ENCODE peak calls at places on chromosomes 13 and 19, in seven cellular contexts. F, I, Q, Z, J, N and L are unnamed samples.

GRCh38 chr13:95676100-95676774 is 702 bp upstream of the DNAJC3 start:
- DNase-seq in F (peak; percentile 24), I (peak; percentile 64), Q (no peak), Z (no peak), J (peak; percentile 34), N (peak; percentile 33), L (no peak)

GRCh38 chr13:32538234-32538620 is 368 bp downstream of the N4BP2L2 start:
- DNase-seq in F (no peak), I (peak; percentile 56), Q (no peak), Z (no peak), J (no peak), N (no peak), L (peak; percentile 61)

GRCh38 chr13:50421457-50422130 is 406.4 kb downstream of the KCNRG start:
- DNase-seq in F (no peak), I (no peak), Q (no peak), Z (no peak), J (no peak), N (no peak), L (no peak)

GRCh38 chr13:94416454-94417080 is 62.9 kb downstream of the DCT start:
- DNase-seq in F (peak; percentile 71), I (no peak), Q (peak; percentile 87), Z (no peak), J (peak; percentile 32), N (no peak), L (peak; percentile 21)

GRCh38 chr13:76745246-76746200 is 140.7 kb downstream of the KCTD12 start:
- DNase-seq in F (no peak), I (no peak), Q (no peak), Z (no peak), J (no peak), N (no peak), L (no peak)

GRCh38 chr19:41792513-41793413 is 3.6 kb upstream of the CEACAM3 start:
- DNase-seq in F (peak; percentile 79), I (peak; percentile 83), Q (peak; percentile 85), Z (no peak), J (peak; percentile 81), N (peak; percentile 61), L (no peak)

GRCh38 chr13:24614306-24615080 is 65.7 kb upstream of the ATP12A start:
- DNase-seq in F (no peak), I (no peak), Q (peak; percentile 19), Z (peak; percentile 46), J (no peak), N (no peak), L (no peak)

GRCh38 chr13:21478881-21479808 is 20.0 kb upstream of the ZDHHC20 start:
- DNase-seq in F (peak; percentile 89), I (no peak), Q (no peak), Z (no peak), J (peak; percentile 71), N (peak; percentile 68), L (no peak)

GRCh38 chr13:40376296-40376849 is 290.1 kb downstream of the FOXO1 start:
- DNase-seq in F (no peak), I (no peak), Q (no peak), Z (peak; percentile 17), J (no peak), N (no peak), L (no peak)

GRCh38 chr13:90389537-90389936 is 958.0 kb upstream of the MIR17HG start:
- DNase-seq in F (no peak), I (no peak), Q (no peak), Z (no peak), J (no peak), N (no peak), L (no peak)

GRCh38 chr13:111203742-111204386 is 88.8 kb downstream of the ARHGEF7 start:
- DNase-seq in F (no peak), I (no peak), Q (no peak), Z (no peak), J (no peak), N (no peak), L (no peak)

GRCh38 chr13:37621811-37622361 is 23.3 kb upstream of the POSTN start:
- DNase-seq in F (no peak), I (no peak), Q (no peak), Z (no peak), J (no peak), N (no peak), L (no peak)

GRCh38 chr13:62038214-62038613 is 622.6 kb upstream of the PCDH20 start:
- DNase-seq in F (no peak), I (no peak), Q (no peak), Z (no peak), J (no peak), N (no peak), L (no peak)

GRCh38 chr19:54188224-54188871 is 1.0 kb downstream of the MBOAT7 start:
- DNase-seq in F (no peak), I (peak; percentile 50), Q (peak; percentile 62), Z (no peak), J (peak; percentile 41), N (peak; percentile 63), L (no peak)

GRCh38 chr19:17402982-17403855 is 2.2 kb downstream of the BST2 start:
- DNase-seq in F (no peak), I (no peak), Q (peak; percentile 96), Z (peak; percentile 85), J (peak; percentile 49), N (no peak), L (no peak)

GRCh38 chr13:100506600-100507422 is 81.8 kb downstream of the GGACT start:
- DNase-seq in F (no peak), I (no peak), Q (no peak), Z (no peak), J (no peak), N (no peak), L (no peak)

GRCh38 chr19:56400485-56400884 is 3.6 kb upstream of the ZNF583 start:
- DNase-seq in F (no peak), I (no peak), Q (no peak), Z (no peak), J (no peak), N (no peak), L (no peak)

GRCh38 chr13:38702609-38703008 is 15.7 kb downstream of the FREM2 start:
- DNase-seq in F (peak; percentile 61), I (no peak), Q (no peak), Z (no peak), J (no peak), N (no peak), L (no peak)

GRCh38 chr13:114097893-114098688 is 34.3 kb downstream of the RASA3 start:
- DNase-seq in F (no peak), I (peak; percentile 38), Q (peak; percentile 68), Z (peak; percentile 62), J (no peak), N (no peak), L (peak; percentile 33)

GRCh38 chr19:35143231-35143715 is at the start of gene FXYD7:
- DNase-seq in F (no peak), I (no peak), Q (peak; percentile 75), Z (peak; percentile 77), J (no peak), N (no peak), L (peak; percentile 33)

GRCh38 chr13:86051134-86052103 is 252.2 kb upstream of the SLITRK6 start:
- DNase-seq in F (no peak), I (no peak), Q (peak; percentile 54), Z (no peak), J (peak; percentile 30), N (no peak), L (no peak)

GRCh38 chr19:4879041-4879440 is 11.6 kb upstream of the PLIN3 start:
- DNase-seq in F (no peak), I (no peak), Q (no peak), Z (no peak), J (no peak), N (no peak), L (no peak)

GRCh38 chr19:5484398-5485285 is 29.4 kb downstream of the ZNRF4 start:
- DNase-seq in F (peak; percentile 42), I (no peak), Q (peak; percentile 89), Z (no peak), J (no peak), N (no peak), L (peak; percentile 91)

GRCh38 chr19:27794444-27795042 is 1418.4 kb downstream of the UQCRFS1 start:
- DNase-seq in F (peak; percentile 34), I (no peak), Q (peak; percentile 85), Z (peak; percentile 61), J (no peak), N (no peak), L (no peak)

GRCh38 chr19:45630463-45630862 is 8.7 kb downstream of the EML2 start:
- DNase-seq in F (peak; percentile 91), I (no peak), Q (no peak), Z (no peak), J (peak; percentile 84), N (no peak), L (no peak)

GRCh38 chr19:27974082-27974513 is 1238.9 kb downstream of the UQCRFS1 start:
- DNase-seq in F (peak; percentile 30), I (no peak), Q (peak; percentile 83), Z (no peak), J (peak; percentile 44), N (peak; percentile 24), L (no peak)

GRCh38 chr19:44643605-44644390 is at the start of gene PVR:
- DNase-seq in F (peak; percentile 76), I (peak; percentile 86), Q (peak; percentile 88), Z (peak; percentile 94), J (peak; percentile 91), N (peak; percentile 79), L (peak; percentile 88)

GRCh38 chr13:80753951-80754350 is 413.0 kb upstream of the SPRY2 start:
- DNase-seq in F (no peak), I (no peak), Q (no peak), Z (no peak), J (no peak), N (no peak), L (no peak)

GRCh38 chr19:46885411-46885810 is 24.6 kb downstream of the ARHGAP35 start:
- DNase-seq in F (no peak), I (no peak), Q (no peak), Z (no peak), J (no peak), N (no peak), L (no peak)
- H3K4me1 ChIP-seq in F (peaks cover 5% of the 10 kb centered on the region), I (peaks cover 6% of the 10 kb centered on the region), Q (no peaks in the 10 kb centered on the region), Z (peaks cover 2% of the 10 kb centered on the region), J (peaks cover 49% of the 10 kb centered on the region), N (no peaks in the 10 kb centered on the region), L (peaks cover 37% of the 10 kb centered on the region)

GRCh38 chr13:27354379-27354778 is 70.0 kb upstream of the GTF3A start:
- DNase-seq in F (no peak), I (no peak), Q (no peak), Z (no peak), J (no peak), N (no peak), L (no peak)
- TF ChIP-seq CTCF in F (no peak), I (no peak), Q (peak; percentile 24), Z (no peak), J (no peak), N (no peak), L (no peak)

GRCh38 chr19:38724380-38724854 is 19.9 kb downstream of the CAPN12 start:
- DNase-seq in F (no peak), I (no peak), Q (no peak), Z (peak; percentile 75), J (no peak), N (no peak), L (no peak)
- H3K4me1 ChIP-seq in F (no peaks in the 10 kb centered on the region), I (peaks cover 45% of the 10 kb centered on the region), Q (peaks cover 24% of the 10 kb centered on the region), Z (peaks cover 26% of the 10 kb centered on the region), J (peaks cover 43% of the 10 kb centered on the region), N (no peaks in the 10 kb centered on the region), L (no peaks in the 10 kb centered on the region)

GRCh38 chr13:20035130-20035529 is 76.6 kb downstream of the ZMYM2 start:
- DNase-seq in F (peak; percentile 14), I (no peak), Q (no peak), Z (no peak), J (peak; percentile 26), N (no peak), L (no peak)
- TF ChIP-seq CTCF in F (peak; percentile 50), I (no peak), Q (peak; percentile 24), Z (no peak), J (peak; percentile 37), N (no peak), L (no peak)